ENCODE peak calls at places on chromosomes 5 and 9, in five cellular contexts. I is RWPE1, E is SK-N-SH, U is pancreas, T is GM20000. B is an unnamed sample.
A peak's percentile ranks its signal among the peaks of the same experiment; 100 is the strongest.

GRCh38 chr9:96116275-96117051 is 185.5 kb downstream of the HSD17B3 start:
- DNase-seq in T (no peak), U (peak; percentile 90), E (peak; percentile 50), I (no peak), B (no peak)

GRCh38 chr5:55338092-55338613 is 30.4 kb downstream of the MTREX start:
- DNase-seq in U (no peak), E (no peak), I (no peak), T (no peak), B (no peak)

GRCh38 chr5:67487862-67488261 is 291.3 kb upstream of the CD180 start:
- DNase-seq in T (no peak), U (no peak), E (no peak), I (no peak), B (no peak)

GRCh38 chr5:161411156-161411555 is 135.4 kb downstream of the GABRB2 start:
- DNase-seq in I (no peak), T (no peak), U (no peak), E (no peak), B (no peak)

GRCh38 chr9:4365055-4365454 is 65.2 kb upstream of the GLIS3 start:
- DNase-seq in E (no peak), I (no peak), U (no peak), T (no peak), B (no peak)

GRCh38 chr5:157596449-157596848 is 20.9 kb upstream of the ADAM19 start:
- DNase-seq in U (no peak), I (no peak), T (peak; percentile 42), E (no peak), B (no peak)

GRCh38 chr9:130866474-130866965 is 30.1 kb downstream of the QRFP start:
- DNase-seq in T (peak; percentile 38), I (peak; percentile 90), U (peak; percentile 88), E (peak; percentile 79), B (peak; percentile 87)

GRCh38 chr5:120306331-120306730 is 157.8 kb upstream of the PRR16 start:
- DNase-seq in E (no peak), I (peak; percentile 26), U (no peak), T (no peak), B (no peak)

GRCh38 chr9:135166566-135166965 is 79.1 kb downstream of the OLFM1 start:
- DNase-seq in I (no peak), E (no peak), T (no peak), U (no peak), B (no peak)

GRCh38 chr5:96836817-96837216 is 29.1 kb upstream of the ERAP1 start:
- DNase-seq in E (no peak), I (no peak), T (no peak), U (no peak), B (no peak)

GRCh38 chr5:167652690-167653089 is 638.8 kb upstream of the WWC1 start:
- DNase-seq in T (no peak), E (no peak), U (no peak), I (peak; percentile 69), B (no peak)

GRCh38 chr5:131460867-131461572 is 174.0 kb downstream of the RAPGEF6 start:
- DNase-seq in U (no peak), T (no peak), E (peak; percentile 15), I (no peak), B (no peak)

GRCh38 chr9:109734814-109735213 is 45.2 kb upstream of the PALM2AKAP2 start:
- DNase-seq in I (no peak), E (no peak), T (no peak), U (no peak), B (no peak)

GRCh38 chr5:75265731-75266130 is 29.1 kb upstream of the ANKRD31 start:
- DNase-seq in U (no peak), E (peak; percentile 33), I (peak; percentile 57), T (no peak), B (peak; percentile 58)

GRCh38 chr5:149628846-149629388 is 47.6 kb downstream of the ARHGEF37 start:
- DNase-seq in E (no peak), T (no peak), I (no peak), U (no peak), B (no peak)

GRCh38 chr5:148924817-148925216 is 98.4 kb downstream of the ADRB2 start:
- DNase-seq in E (no peak), U (no peak), I (peak; percentile 55), T (no peak), B (no peak)

GRCh38 chr5:58040851-58041250 is 419.0 kb downstream of the PLK2 start:
- DNase-seq in U (no peak), E (no peak), I (no peak), T (no peak), B (no peak)

GRCh38 chr5:40413747-40414146 is 266.0 kb upstream of the PTGER4 start:
- DNase-seq in E (no peak), I (peak; percentile 85), U (no peak), T (no peak), B (no peak)

GRCh38 chr5:34022131-34022705 is 14.4 kb upstream of the AMACR start:
- DNase-seq in E (no peak), U (no peak), I (no peak), T (no peak), B (no peak)

GRCh38 chr5:142823176-142823575 is 53.0 kb downstream of the ARHGAP26 start:
- DNase-seq in I (no peak), E (no peak), U (no peak), T (no peak), B (peak; percentile 39)

GRCh38 chr5:179297486-179298180 is 47.6 kb downstream of the ADAMTS2 start:
- DNase-seq in I (no peak), U (no peak), T (no peak), E (no peak), B (no peak)

GRCh38 chr5:95284512-95285405 is at the start of gene MCTP1:
- DNase-seq in T (peak; percentile 55), E (peak; percentile 60), U (peak; percentile 30), I (peak; percentile 23), B (peak; percentile 77)

GRCh38 chr9:6133346-6134063 is 82.1 kb upstream of the IL33 start:
- DNase-seq in U (no peak), T (peak; percentile 42), I (peak; percentile 32), E (no peak), B (no peak)

GRCh38 chr5:175627037-175627436 is 30.8 kb upstream of the HRH2 start:
- DNase-seq in I (no peak), T (no peak), E (no peak), U (no peak), B (no peak)

GRCh38 chr5:93428868-93429267 is 152.2 kb downstream of the NR2F1-AS1 start:
- DNase-seq in U (no peak), T (no peak), E (no peak), I (no peak), B (no peak)

GRCh38 chr5:154334406-154335041 is 111.3 kb upstream of the SAP30L start:
- DNase-seq in E (no peak), U (no peak), T (no peak), I (no peak), B (no peak)

GRCh38 chr5:107378218-107378899 is 292.4 kb downstream of the EFNA5 start:
- DNase-seq in T (no peak), I (no peak), E (no peak), U (no peak), B (no peak)

GRCh38 chr9:131732636-131733340 is 7.1 kb downstream of the RAPGEF1 start:
- DNase-seq in E (no peak), T (no peak), U (no peak), I (no peak), B (no peak)

GRCh38 chr9:107229146-107229545 is 53.9 kb upstream of the RAD23B start:
- DNase-seq in U (no peak), I (no peak), T (no peak), E (no peak), B (no peak)

B was measured in H7.